ENCODE peak calls at places on chromosomes 3 and 15, in ten cellular contexts. U, O, S, B, R, P, Y, L, N and H are unnamed samples.
A peak's percentile ranks its signal among the peaks of the same experiment; 100 is the strongest.

GRCh38 chr3:100277255-100277800 is 16.5 kb downstream of the TBC1D23 start:
- DNase-seq in P (no peak), R (no peak), U (no peak), N (no peak), Y (no peak), L (no peak), S (no peak), B (no peak), O (no peak), H (no peak)

GRCh38 chr15:70643783-70644125 is 119.6 kb downstream of the UACA start:
- DNase-seq in R (no peak), O (peak; percentile 32), S (no peak), B (no peak), L (no peak), P (no peak), N (no peak), U (no peak), Y (no peak), H (no peak)

GRCh38 chr3:149717391-149718056 is 34.8 kb downstream of the COMMD2 start:
- DNase-seq in Y (peak; percentile 39), U (peak; percentile 49), O (peak; percentile 91), N (no peak), S (peak; percentile 12), P (peak; percentile 75), L (peak; percentile 67), B (no peak), R (peak; percentile 85), H (no peak)

GRCh38 chr3:195800240-195800639 is 11.5 kb downstream of the MUC4 start:
- DNase-seq in B (no peak), N (no peak), L (no peak), U (no peak), R (no peak), S (no peak), P (no peak), O (no peak), Y (no peak), H (no peak)

GRCh38 chr3:32912046-32912445 is 39.4 kb upstream of the CCR4 start:
- DNase-seq in Y (no peak), P (no peak), L (no peak), U (no peak), R (no peak), S (peak; percentile 13), O (no peak), B (no peak), N (no peak), H (no peak)

GRCh38 chr3:40951636-40952035 is 247.7 kb upstream of the CTNNB1 start:
- DNase-seq in B (no peak), S (no peak), Y (no peak), N (no peak), O (peak; percentile 12), U (no peak), R (no peak), P (no peak), L (no peak), H (no peak)

GRCh38 chr3:19961960-19962359 is 15.1 kb downstream of the RAB5A start:
- DNase-seq in U (no peak), S (no peak), P (no peak), Y (no peak), L (no peak), N (no peak), O (no peak), B (no peak), R (no peak), H (no peak)

GRCh38 chr3:6779140-6779539 is 81.8 kb upstream of the GRM7 start:
- DNase-seq in Y (peak; percentile 7), N (no peak), O (no peak), B (no peak), R (no peak), U (no peak), P (no peak), S (no peak), L (no peak), H (no peak)

GRCh38 chr15:38476120-38476519 is 22.2 kb downstream of the FAM98B start:
- DNase-seq in L (no peak), R (no peak), Y (no peak), O (peak; percentile 29), P (no peak), U (no peak), B (no peak), S (no peak), N (no peak), H (no peak)

GRCh38 chr3:132659000-132659369 is 624 bp downstream of the ACAD11 start:
- DNase-seq in N (no peak), Y (no peak), O (no peak), L (no peak), P (peak; percentile 20), B (no peak), S (no peak), R (peak; percentile 55), U (no peak), H (no peak)

GRCh38 chr3:172040078-172040975 is 949 bp downstream of the FNDC3B start:
- DNase-seq in B (peak; percentile 88), R (peak; percentile 84), L (peak; percentile 89), P (peak; percentile 82), U (peak; percentile 73), Y (peak; percentile 30), S (peak; percentile 21), N (peak; percentile 38), O (peak; percentile 93), H (peak; percentile 15)

GRCh38 chr3:14829811-14830210 is 11.0 kb downstream of the FGD5 start:
- DNase-seq in U (no peak), N (no peak), Y (no peak), O (no peak), S (no peak), P (no peak), B (no peak), R (no peak), L (no peak), H (no peak)

GRCh38 chr3:13347390-13347966 is 72.6 kb downstream of the NUP210 start:
- DNase-seq in Y (no peak), N (no peak), P (no peak), U (no peak), L (no peak), S (no peak), O (peak; percentile 32), B (no peak), R (peak; percentile 61), H (no peak)

GRCh38 chr3:185959609-185960517 is 22.0 kb upstream of the TRA2B start:
- DNase-seq in R (no peak), N (no peak), B (no peak), O (peak; percentile 88), P (no peak), U (no peak), S (peak; percentile 53), L (peak; percentile 37), Y (no peak), H (no peak)

GRCh38 chr3:188421151-188421821 is 267.3 kb downstream of the LPP start:
- DNase-seq in L (no peak), S (no peak), R (no peak), B (no peak), N (no peak), P (no peak), U (no peak), Y (peak; percentile 29), O (peak; percentile 94), H (no peak)

GRCh38 chr3:66703501-66703900 is 202.7 kb upstream of the LRIG1 start:
- DNase-seq in Y (no peak), N (no peak), B (no peak), R (no peak), O (peak; percentile 78), U (no peak), S (no peak), P (no peak), L (no peak), H (no peak)

GRCh38 chr15:44441095-44441501 is 13.7 kb downstream of the CTDSPL2 start:
- DNase-seq in S (no peak), U (no peak), B (no peak), N (no peak), R (peak; percentile 59), O (no peak), P (no peak), L (no peak), Y (no peak), H (no peak)

GRCh38 chr3:19931180-19931692 is 2.8 kb downstream of the EFHB start:
- DNase-seq in Y (no peak), L (no peak), P (no peak), R (no peak), B (no peak), O (no peak), U (no peak), S (no peak), N (no peak), H (no peak)

DNA sequence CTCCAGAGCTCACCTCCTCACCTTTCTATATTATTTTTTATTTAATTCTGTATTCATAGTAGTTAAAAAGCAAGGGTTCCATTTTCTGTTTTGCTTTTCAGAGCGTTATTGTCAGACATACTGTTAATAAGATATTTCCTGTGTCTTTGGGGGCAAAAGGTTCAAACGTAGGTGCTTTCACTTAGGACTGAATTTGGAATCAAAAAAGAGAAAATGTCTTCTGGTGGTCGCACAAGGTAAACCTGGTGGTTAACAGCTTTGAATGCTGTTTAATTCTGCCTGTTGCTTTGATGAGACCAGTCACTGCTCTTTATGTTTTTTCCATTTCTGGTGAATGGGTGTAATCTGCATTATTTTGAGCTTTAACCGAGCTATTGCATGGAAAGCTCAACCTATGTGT is 212.5 kb downstream of the TCF12 start:
- DNase-seq in P (no peak), N (no peak), U (no peak), L (no peak), S (no peak), Y (no peak), R (no peak), B (no peak), O (no peak), H (no peak)
- H3K4me1 ChIP-seq in P (no peaks in the 10 kb centered on the region), N (peaks cover 13% of the 10 kb centered on the region), U (peaks cover 23% of the 10 kb centered on the region), L (peaks cover 9% of the 10 kb centered on the region), S (no peaks in the 10 kb centered on the region), Y (no peaks in the 10 kb centered on the region), R (peaks cover 62% of the 10 kb centered on the region), B (peaks cover 7% of the 10 kb centered on the region), O (peaks cover 8% of the 10 kb centered on the region), H (no peaks in the 10 kb centered on the region)

GRCh38 chr15:68210409-68210756 is 5.3 kb upstream of the CALML4 start:
- DNase-seq in R (no peak), S (no peak), B (no peak), P (no peak), Y (no peak), L (no peak), N (no peak), U (no peak), O (no peak), H (no peak)
- H3K4me1 ChIP-seq in R (peaks cover 23% of the 10 kb centered on the region), S (peaks cover 21% of the 10 kb centered on the region), B (peaks cover 2% of the 10 kb centered on the region), P (no peaks in the 10 kb centered on the region), Y (peaks cover 65% of the 10 kb centered on the region), L (peaks cover 19% of the 10 kb centered on the region), N (no peaks in the 10 kb centered on the region), U (no peaks in the 10 kb centered on the region), O (peaks cover 6% of the 10 kb centered on the region), H (peaks cover 11% of the 10 kb centered on the region)

DNA sequence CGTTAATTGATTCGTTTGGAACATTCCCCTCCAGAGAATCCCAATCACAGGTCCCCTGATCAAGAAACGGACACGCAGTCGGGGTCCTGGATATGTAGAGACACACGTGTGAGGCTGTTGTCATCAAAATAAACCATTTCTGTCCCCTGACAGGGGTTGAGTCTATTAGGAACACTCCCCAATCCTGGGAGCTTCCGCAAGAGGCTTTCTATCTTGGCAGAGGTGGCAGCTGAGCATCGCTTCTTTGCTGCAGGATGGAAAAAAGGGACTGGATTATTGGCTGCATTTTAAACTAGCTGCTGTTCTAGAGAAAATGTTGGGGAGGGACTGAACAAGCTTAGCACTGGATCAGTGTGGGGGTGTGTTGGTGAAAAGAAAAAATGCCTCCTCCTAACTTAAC is 2.5 kb upstream of the CNTN4 start:
- DNase-seq in O (no peak), P (no peak), B (no peak), S (no peak), N (no peak), U (no peak), L (no peak), Y (no peak), R (no peak), H (no peak)
- H3K4me1 ChIP-seq in O (no peaks in the 10 kb centered on the region), P (no peaks in the 10 kb centered on the region), B (no peaks in the 10 kb centered on the region), S (no peaks in the 10 kb centered on the region), N (no peaks in the 10 kb centered on the region), U (no peaks in the 10 kb centered on the region), L (peaks cover 7% of the 10 kb centered on the region), Y (no peaks in the 10 kb centered on the region), R (peaks cover 8% of the 10 kb centered on the region), H (peaks cover 2% of the 10 kb centered on the region)

GRCh38 chr15:78306176-78306774 is 6.9 kb upstream of the SKIC8 start:
- DNase-seq in R (no peak), S (no peak), N (no peak), L (no peak), P (no peak), O (peak; percentile 89), B (no peak), U (no peak), Y (no peak), H (no peak)
- H3K4me1 ChIP-seq in R (no peaks in the 10 kb centered on the region), S (no peaks in the 10 kb centered on the region), N (no peaks in the 10 kb centered on the region), L (no peaks in the 10 kb centered on the region), P (no peaks in the 10 kb centered on the region), O (peaks cover 67% of the 10 kb centered on the region), B (no peaks in the 10 kb centered on the region), U (peaks cover 5% of the 10 kb centered on the region), Y (peaks cover 7% of the 10 kb centered on the region), H (no peaks in the 10 kb centered on the region)